ENCODE peak calls at places on chromosomes 3 and 15, in five cellular contexts. M, H, I, Z and O are unnamed samples.

GRCh38 chr3:27930052-27930602 is 208.0 kb upstream of the EOMES start:
- DNase-seq in M (no peak), H (no peak), I (no peak), Z (no peak), O (no peak)

GRCh38 chr3:185758912-185759311 is 65.9 kb downstream of the IGF2BP2 start:
- DNase-seq in M (no peak), H (no peak), I (no peak), Z (no peak), O (no peak)

GRCh38 chr3:65020233-65020632 is 332.4 kb upstream of the ADAMTS9 start:
- DNase-seq in M (no peak), H (no peak), I (no peak), Z (no peak), O (no peak)

GRCh38 chr15:49962044-49962602 is 156.9 kb downstream of the ATP8B4 start:
- DNase-seq in M (no peak), H (no peak), I (no peak), Z (no peak), O (no peak)

GRCh38 chr15:56989411-56989924 is 71.0 kb downstream of the TCF12 start:
- DNase-seq in M (no peak), H (no peak), I (no peak), Z (no peak), O (no peak)

GRCh38 chr15:68368731-68369435 is 63.1 kb downstream of the ITGA11 start:
- DNase-seq in M (no peak), H (no peak), I (no peak), Z (no peak), O (no peak)

GRCh38 chr3:47650294-47650693 is 71.6 kb upstream of the CSPG5 start:
- DNase-seq in M (no peak), H (no peak), I (no peak), Z (no peak), O (no peak)

GRCh38 chr15:45670061-45670460 is 35.2 kb downstream of the SQOR start:
- DNase-seq in M (no peak), H (no peak), I (no peak), Z (no peak), O (no peak)

GRCh38 chr15:61364871-61365270 is 135.8 kb upstream of the RORA start:
- DNase-seq in M (peak; percentile 11), H (no peak), I (no peak), Z (no peak), O (no peak)

GRCh38 chr3:169545606-169546005 is 117.9 kb downstream of the MECOM start:
- DNase-seq in M (no peak), H (peak; percentile 17), I (no peak), Z (no peak), O (no peak)

GRCh38 chr3:78605178-78605577 is 1162.6 kb downstream of the ROBO1 start:
- DNase-seq in M (no peak), H (no peak), I (no peak), Z (no peak), O (no peak)

GRCh38 chr15:70195808-70196304 is 98.1 kb upstream of the TLE3 start:
- DNase-seq in M (peak; percentile 70), H (no peak), I (peak; percentile 90), Z (no peak), O (no peak)

GRCh38 chr3:52346623-52347530 is 30.8 kb downstream of the DNAH1 start:
- DNase-seq in M (no peak), H (no peak), I (no peak), Z (no peak), O (no peak)

GRCh38 chr3:179348325-179349013 is 960 bp downstream of the MFN1 start:
- DNase-seq in M (no peak), H (no peak), I (no peak), Z (no peak), O (peak; percentile 82)

GRCh38 chr3:171044828-171045793 is 18.6 kb upstream of the SLC2A2 start:
- DNase-seq in M (peak; percentile 31), H (no peak), I (peak; percentile 62), Z (no peak), O (no peak)

GRCh38 chr15:63950911-63951481 is 95.3 kb downstream of the DAPK2 start:
- DNase-seq in M (no peak), H (no peak), I (no peak), Z (no peak), O (no peak)

GRCh38 chr15:29969587-29970401 is 113.0 kb upstream of the GOLGA8J start:
- DNase-seq in M (no peak), H (no peak), I (no peak), Z (no peak), O (no peak)

GRCh38 chr3:170751894-170752283 is 118.1 kb downstream of the RPL22L1 start:
- DNase-seq in M (no peak), H (no peak), I (no peak), Z (no peak), O (no peak)

GRCh38 chr3:153443961-153444360 is 281.9 kb downstream of the RAP2B start:
- DNase-seq in M (no peak), H (peak; percentile 17), I (no peak), Z (no peak), O (peak; percentile 54)

GRCh38 chr3:15205934-15206661 is at the start of gene CAPN7:
- DNase-seq in M (peak; percentile 96), H (no peak), I (peak; percentile 97), Z (no peak), O (peak; percentile 97)

GRCh38 chr15:83999396-84000120 is 236.0 kb upstream of the GOLGA6L4 start:
- DNase-seq in M (no peak), H (no peak), I (no peak), Z (no peak), O (no peak)

GRCh38 chr3:126952261-126952982 is 30.5 kb upstream of the PLXNA1 start:
- DNase-seq in M (no peak), H (no peak), I (no peak), Z (no peak), O (no peak)

GRCh38 chr15:81133782-81134461 is at the start of gene CFAP161:
- DNase-seq in M (peak; percentile 65), H (peak; percentile 81), I (peak; percentile 75), Z (no peak), O (no peak)

GRCh38 chr3:72950372-72950771 is 46.2 kb upstream of the PPP4R2 start:
- DNase-seq in M (no peak), H (no peak), I (no peak), Z (no peak), O (no peak)

GRCh38 chr15:43483306-43484128 is 9.4 kb downstream of the TP53BP1 start:
- DNase-seq in M (no peak), H (no peak), I (no peak), Z (no peak), O (peak; percentile 58)

GRCh38 chr3:134313839-134314587 is 60.2 kb downstream of the AMOTL2 start:
- DNase-seq in M (no peak), H (no peak), I (no peak), Z (no peak), O (no peak)

GRCh38 chr3:160879859-160880258 is 123.8 kb downstream of the PPM1L start:
- DNase-seq in M (no peak), H (no peak), I (no peak), Z (no peak), O (no peak)